ENCODE peak calls at places on chromosome 1, in five cellular contexts. V is heart left ventricle, T is ovary, M is left ventricle myocardium inferior, K is right cardiac atrium. Q is an unnamed sample.

GRCh38 chr1:246160905-246161304 is 346.2 kb downstream of the SMYD3 start:
- DNase-seq in V (no peak), T (no peak), M (no peak), K (no peak), Q (no peak)

GRCh38 chr1:168972887-168973286 is 133.6 kb upstream of the ATP1B1 start:
- DNase-seq in V (no peak), T (no peak), M (no peak), K (no peak), Q (peak; percentile 20)

GRCh38 chr1:244053831-244054230 is 2.7 kb downstream of the ZBTB18 start:
- DNase-seq in V (no peak), T (no peak), M (no peak), K (no peak), Q (no peak)

GRCh38 chr1:84027368-84027767 is 28.4 kb upstream of the TTLL7 start:
- DNase-seq in V (no peak), T (no peak), M (no peak), K (no peak), Q (no peak)

GRCh38 chr1:100249155-100249536 is 488 bp downstream of the DBT start:
- DNase-seq in V (no peak), T (no peak), M (no peak), K (no peak), Q (no peak)

GRCh38 chr1:46333300-46334029 is 7.1 kb upstream of the NSUN4 start:
- DNase-seq in V (no peak), T (no peak), M (no peak), K (no peak), Q (peak; percentile 31)

GRCh38 chr1:198605426-198605825 is 33.4 kb upstream of the PTPRC start:
- DNase-seq in V (no peak), T (no peak), M (no peak), K (no peak), Q (no peak)

GRCh38 chr1:178716111-178716510 is 8.9 kb upstream of the RALGPS2 start:
- DNase-seq in V (no peak), T (no peak), M (no peak), K (no peak), Q (no peak)

GRCh38 chr1:14296795-14297194 is 301.7 kb upstream of the KAZN start:
- DNase-seq in V (no peak), T (no peak), M (no peak), K (no peak), Q (no peak)

GRCh38 chr1:119253366-119253765 is 112.9 kb upstream of the WARS2 start:
- DNase-seq in V (no peak), T (no peak), M (no peak), K (no peak), Q (no peak)

GRCh38 chr1:2880812-2881295 is 79.4 kb upstream of the TTC34 start:
- DNase-seq in V (no peak), T (no peak), M (no peak), K (no peak), Q (no peak)
- H3K9me3 ChIP-seq in V (no peaks in the 10 kb centered on the region), T (no peaks in the 10 kb centered on the region), M (no peaks in the 10 kb centered on the region), K (no peaks in the 10 kb centered on the region), Q (no peaks in the 10 kb centered on the region)

GRCh38 chr1:227622739-227623475 is 59.6 kb downstream of the ZNF678 start:
- DNase-seq in V (no peak), T (no peak), M (no peak), K (no peak), Q (no peak)
- H3K9me3 ChIP-seq in V (peaks cover 48% of the 10 kb centered on the region), T (no peaks in the 10 kb centered on the region), M (peaks cover 92% of the 10 kb centered on the region), K (peaks cover under 1% of the 10 kb centered on the region), Q (no peaks in the 10 kb centered on the region)

GRCh38 chr1:248805905-248806304 is 19.8 kb downstream of the SH3BP5L start:
- DNase-seq in V (no peak), T (no peak), M (no peak), K (no peak), Q (no peak)

GRCh38 chr1:248802454-248802853 is 23.3 kb downstream of the SH3BP5L start:
- DNase-seq in V (no peak), T (no peak), M (no peak), K (no peak), Q (no peak)

GRCh38 chr1:248804771-248805681 is 20.7 kb downstream of the SH3BP5L start:
- DNase-seq in V (no peak), T (no peak), M (no peak), K (no peak), Q (no peak)

DNA sequence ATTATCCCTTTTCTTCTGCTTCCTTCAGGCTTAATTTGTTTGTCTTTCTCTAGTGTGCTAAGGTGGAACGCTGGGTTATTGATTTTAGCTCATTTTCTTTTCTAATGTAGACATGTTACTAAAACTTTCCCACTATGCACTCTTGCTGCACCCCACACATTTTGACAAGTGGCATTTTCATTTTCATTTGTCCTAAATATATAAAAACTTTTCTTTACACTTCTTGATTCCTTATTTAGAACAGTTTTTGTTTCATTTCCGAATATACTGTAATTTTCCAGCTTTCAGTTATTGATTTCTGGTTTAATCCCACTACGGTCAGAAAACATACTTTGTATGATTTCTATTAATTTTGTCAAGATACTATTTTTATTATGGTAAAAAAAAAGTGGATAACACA is 25.3 kb downstream of the SH3BP5L start:
- DNase-seq in V (no peak), T (no peak), M (no peak), K (no peak), Q (no peak)
- H3K9me3 ChIP-seq in V (peaks cover 5% of the 10 kb centered on the region), T (no peaks in the 10 kb centered on the region), M (peaks cover 9% of the 10 kb centered on the region), K (no peaks in the 10 kb centered on the region), Q (no peaks in the 10 kb centered on the region)

GRCh38 chr1:163673076-163673475 is 351.3 kb downstream of the NUF2 start:
- DNase-seq in V (no peak), T (no peak), M (no peak), K (no peak), Q (no peak)
- H3K9me3 ChIP-seq in V (no peaks in the 10 kb centered on the region), T (no peaks in the 10 kb centered on the region), M (no peaks in the 10 kb centered on the region), K (no peaks in the 10 kb centered on the region), Q (no peaks in the 10 kb centered on the region)